ENCODE peak calls at places on chromosome 15, in seven cellular contexts. One of them, this sample, is unnamed.

GRCh38 chr15:29111705-29112281 is 157.8 kb downstream of the NSMCE3 start:
- DNase-seq in suprapubic skin: no peak
- DNase-seq in OCI-LY7: no peak
- DNase-seq in WERI-Rb-1: no peak
- DNase-seq in prostate gland: no peak
- DNase-seq in AG04450: no peak
- DNase-seq in thoracic aorta: no peak
- DNase-seq in this sample: no peak

GRCh38 chr15:25327671-25328070 is 111.2 kb downstream of the UBE3A start:
- DNase-seq in suprapubic skin: no peak
- DNase-seq in OCI-LY7: no peak
- DNase-seq in WERI-Rb-1: no peak
- DNase-seq in prostate gland: no peak
- DNase-seq in AG04450: no peak
- DNase-seq in thoracic aorta: no peak
- DNase-seq in this sample: no peak

GRCh38 chr15:49830411-49830810 is 209.6 kb downstream of the DTWD1 start:
- DNase-seq in suprapubic skin: no peak
- DNase-seq in OCI-LY7: no peak
- DNase-seq in WERI-Rb-1: no peak
- DNase-seq in prostate gland: no peak
- DNase-seq in AG04450: no peak
- DNase-seq in thoracic aorta: no peak
- DNase-seq in this sample: no peak

GRCh38 chr15:92959219-92959618 is 59.1 kb downstream of the CHD2 start:
- DNase-seq in suprapubic skin: no peak
- DNase-seq in OCI-LY7: no peak
- DNase-seq in WERI-Rb-1: no peak
- DNase-seq in prostate gland: no peak
- DNase-seq in AG04450: no peak
- DNase-seq in thoracic aorta: no peak
- DNase-seq in this sample: no peak

GRCh38 chr15:90685688-90686434 is 31.3 kb upstream of the BLM start:
- DNase-seq in suprapubic skin: no peak
- DNase-seq in OCI-LY7: no peak
- DNase-seq in WERI-Rb-1: no peak
- DNase-seq in prostate gland: no peak
- DNase-seq in AG04450: no peak
- DNase-seq in thoracic aorta: no peak
- DNase-seq in this sample: no peak

GRCh38 chr15:43912991-43913927 is 86.5 kb downstream of the WDR76 start:
- DNase-seq in suprapubic skin: no peak
- DNase-seq in OCI-LY7: no peak
- DNase-seq in WERI-Rb-1: no peak
- DNase-seq in prostate gland: no peak
- DNase-seq in AG04450: peak
- DNase-seq in thoracic aorta: no peak
- DNase-seq in this sample: no peak

GRCh38 chr15:71747128-71748083 is 62.9 kb upstream of the NR2E3 start:
- DNase-seq in suprapubic skin: no peak
- DNase-seq in OCI-LY7: no peak
- DNase-seq in WERI-Rb-1: no peak
- DNase-seq in prostate gland: peak
- DNase-seq in AG04450: peak
- DNase-seq in thoracic aorta: no peak
- DNase-seq in this sample: no peak

GRCh38 chr15:40055576-40056293 is 16.8 kb upstream of the SRP14 start:
- DNase-seq in suprapubic skin: peak
- DNase-seq in OCI-LY7: no peak
- DNase-seq in WERI-Rb-1: no peak
- DNase-seq in prostate gland: peak
- DNase-seq in AG04450: no peak
- DNase-seq in thoracic aorta: no peak
- DNase-seq in this sample: no peak

GRCh38 chr15:38128389-38128788 is 124.2 kb upstream of the SPRED1 start:
- DNase-seq in suprapubic skin: no peak
- DNase-seq in OCI-LY7: no peak
- DNase-seq in WERI-Rb-1: no peak
- DNase-seq in prostate gland: no peak
- DNase-seq in AG04450: no peak
- DNase-seq in thoracic aorta: no peak
- DNase-seq in this sample: no peak

GRCh38 chr15:81411056-81411455 is 37.0 kb upstream of the TMC3 start:
- DNase-seq in suprapubic skin: no peak
- DNase-seq in OCI-LY7: no peak
- DNase-seq in WERI-Rb-1: peak
- DNase-seq in prostate gland: no peak
- DNase-seq in AG04450: no peak
- DNase-seq in thoracic aorta: no peak
- DNase-seq in this sample: no peak

GRCh38 chr15:62895139-62895866 is 147.2 kb upstream of the TPM1 start:
- DNase-seq in suprapubic skin: no peak
- DNase-seq in OCI-LY7: no peak
- DNase-seq in WERI-Rb-1: no peak
- DNase-seq in prostate gland: no peak
- DNase-seq in AG04450: peak
- DNase-seq in thoracic aorta: no peak
- DNase-seq in this sample: no peak

GRCh38 chr15:62894322-62895085 is 148.0 kb upstream of the TPM1 start:
- DNase-seq in suprapubic skin: no peak
- DNase-seq in OCI-LY7: no peak
- DNase-seq in WERI-Rb-1: no peak
- DNase-seq in prostate gland: no peak
- DNase-seq in AG04450: no peak
- DNase-seq in thoracic aorta: no peak
- DNase-seq in this sample: no peak

GRCh38 chr15:62896380-62896866 is 146.1 kb upstream of the TPM1 start:
- DNase-seq in suprapubic skin: no peak
- DNase-seq in OCI-LY7: no peak
- DNase-seq in WERI-Rb-1: no peak
- DNase-seq in prostate gland: no peak
- DNase-seq in AG04450: no peak
- DNase-seq in thoracic aorta: no peak
- DNase-seq in this sample: no peak

GRCh38 chr15:62896969-62897486 is 145.5 kb upstream of the TPM1 start:
- DNase-seq in suprapubic skin: peak
- DNase-seq in OCI-LY7: no peak
- DNase-seq in WERI-Rb-1: no peak
- DNase-seq in prostate gland: peak
- DNase-seq in AG04450: peak
- DNase-seq in thoracic aorta: peak
- DNase-seq in this sample: peak

GRCh38 chr15:62895905-62896316 is 146.6 kb upstream of the TPM1 start:
- DNase-seq in suprapubic skin: no peak
- DNase-seq in OCI-LY7: no peak
- DNase-seq in WERI-Rb-1: no peak
- DNase-seq in prostate gland: no peak
- DNase-seq in AG04450: peak
- DNase-seq in thoracic aorta: no peak
- DNase-seq in this sample: no peak
- H3K4me3 ChIP-seq in suprapubic skin: no peak
- H3K4me3 ChIP-seq in OCI-LY7: no peak
- H3K4me3 ChIP-seq in WERI-Rb-1: no peak
- H3K4me3 ChIP-seq in prostate gland: no peak
- H3K4me3 ChIP-seq in AG04450: no peak
- H3K4me3 ChIP-seq in thoracic aorta: no peak
- H3K4me3 ChIP-seq in this sample: no peak

GRCh38 chr15:58014040-58014439 is 51.5 kb downstream of the ALDH1A2 start:
- DNase-seq in suprapubic skin: no peak
- DNase-seq in OCI-LY7: no peak
- DNase-seq in WERI-Rb-1: no peak
- DNase-seq in prostate gland: no peak
- DNase-seq in AG04450: no peak
- DNase-seq in thoracic aorta: no peak
- DNase-seq in this sample: no peak
- H3K27ac ChIP-seq in suprapubic skin: no peak
- H3K27ac ChIP-seq in OCI-LY7: no peak
- H3K27ac ChIP-seq in WERI-Rb-1: no peak
- H3K27ac ChIP-seq in prostate gland: no peak
- H3K27ac ChIP-seq in AG04450: no peak
- H3K27ac ChIP-seq in thoracic aorta: no peak
- H3K27ac ChIP-seq in this sample: no peak

DNA sequence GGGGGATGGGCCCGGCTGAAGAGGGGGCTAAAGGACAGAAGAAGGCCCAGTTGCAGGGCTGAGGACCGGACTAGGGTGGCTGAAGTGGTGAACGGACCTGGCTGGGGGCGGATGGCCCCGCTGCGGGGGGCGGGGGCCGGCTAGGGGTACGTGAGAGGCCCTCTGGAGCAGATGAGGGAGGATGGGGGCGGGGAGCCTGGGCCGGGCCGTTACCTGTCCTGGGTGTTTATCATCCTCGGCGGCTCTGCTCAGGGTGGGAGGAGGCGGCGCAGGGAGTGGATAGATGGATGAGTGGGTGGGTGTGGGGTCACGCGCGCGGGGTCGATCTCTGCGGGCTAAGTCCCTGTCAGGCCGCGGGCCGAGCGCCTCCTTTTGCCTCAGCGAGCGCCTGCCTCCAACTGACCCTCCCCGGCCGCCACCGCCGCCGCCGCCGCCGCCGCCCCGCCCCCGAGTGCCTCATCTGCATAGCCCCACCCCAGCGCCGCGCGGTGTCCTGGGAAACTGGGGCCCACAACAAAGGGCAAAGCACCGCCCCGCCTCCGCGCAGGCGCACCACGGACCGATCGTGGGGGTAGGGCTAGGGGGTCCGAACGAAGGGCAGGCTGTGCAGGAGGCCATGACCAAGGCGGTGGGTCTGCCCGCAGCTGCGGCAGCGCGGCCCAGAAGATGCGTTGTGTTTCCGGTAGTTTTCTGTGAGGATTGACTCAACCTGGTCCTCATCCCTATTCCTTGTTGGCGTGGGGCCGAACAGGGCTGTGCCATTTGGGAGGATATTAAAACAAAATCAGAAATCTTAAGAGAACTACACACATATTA is 72.4 kb downstream of the RBPMS2 start:
- DNase-seq in suprapubic skin: peak
- DNase-seq in OCI-LY7: peak
- DNase-seq in WERI-Rb-1: peak
- DNase-seq in prostate gland: peak
- DNase-seq in AG04450: peak
- DNase-seq in thoracic aorta: peak
- DNase-seq in this sample: peak
- TF ChIP-seq CTCF in suprapubic skin: no peak
- TF ChIP-seq CTCF in OCI-LY7: no peak
- TF ChIP-seq CTCF in WERI-Rb-1: no peak
- TF ChIP-seq CTCF in prostate gland: no peak
- TF ChIP-seq CTCF in AG04450: no peak
- TF ChIP-seq CTCF in thoracic aorta: no peak
- TF ChIP-seq CTCF in this sample: no peak

GRCh38 chr15:35196273-35196672 is 111.2 kb upstream of the NANOGP8 start:
- DNase-seq in suprapubic skin: no peak
- DNase-seq in OCI-LY7: no peak
- DNase-seq in WERI-Rb-1: no peak
- DNase-seq in prostate gland: no peak
- DNase-seq in AG04450: no peak
- DNase-seq in thoracic aorta: no peak
- DNase-seq in this sample: no peak
- H3K4me3 ChIP-seq in suprapubic skin: no peak
- H3K4me3 ChIP-seq in OCI-LY7: no peak
- H3K4me3 ChIP-seq in WERI-Rb-1: no peak
- H3K4me3 ChIP-seq in prostate gland: no peak
- H3K4me3 ChIP-seq in AG04450: no peak
- H3K4me3 ChIP-seq in thoracic aorta: no peak
- H3K4me3 ChIP-seq in this sample: no peak

GRCh38 chr15:67924359-67924974 is 84.6 kb upstream of the RNU6-1 start:
- DNase-seq in suprapubic skin: no peak
- DNase-seq in OCI-LY7: no peak
- DNase-seq in WERI-Rb-1: no peak
- DNase-seq in prostate gland: no peak
- DNase-seq in AG04450: no peak
- DNase-seq in thoracic aorta: no peak
- DNase-seq in this sample: no peak

GRCh38 chr15:67925182-67925581 is 85.3 kb upstream of the RNU6-1 start:
- DNase-seq in suprapubic skin: no peak
- DNase-seq in OCI-LY7: no peak
- DNase-seq in WERI-Rb-1: no peak
- DNase-seq in prostate gland: no peak
- DNase-seq in AG04450: no peak
- DNase-seq in thoracic aorta: no peak
- DNase-seq in this sample: no peak

GRCh38 chr15:67930720-67931119 is 90.9 kb upstream of the RNU6-1 start:
- DNase-seq in suprapubic skin: no peak
- DNase-seq in OCI-LY7: no peak
- DNase-seq in WERI-Rb-1: no peak
- DNase-seq in prostate gland: no peak
- DNase-seq in AG04450: no peak
- DNase-seq in thoracic aorta: no peak
- DNase-seq in this sample: no peak

GRCh38 chr15:67928666-67929065 is 88.8 kb upstream of the RNU6-1 start:
- DNase-seq in suprapubic skin: no peak
- DNase-seq in OCI-LY7: no peak
- DNase-seq in WERI-Rb-1: no peak
- DNase-seq in prostate gland: no peak
- DNase-seq in AG04450: no peak
- DNase-seq in thoracic aorta: no peak
- DNase-seq in this sample: no peak

DNA sequence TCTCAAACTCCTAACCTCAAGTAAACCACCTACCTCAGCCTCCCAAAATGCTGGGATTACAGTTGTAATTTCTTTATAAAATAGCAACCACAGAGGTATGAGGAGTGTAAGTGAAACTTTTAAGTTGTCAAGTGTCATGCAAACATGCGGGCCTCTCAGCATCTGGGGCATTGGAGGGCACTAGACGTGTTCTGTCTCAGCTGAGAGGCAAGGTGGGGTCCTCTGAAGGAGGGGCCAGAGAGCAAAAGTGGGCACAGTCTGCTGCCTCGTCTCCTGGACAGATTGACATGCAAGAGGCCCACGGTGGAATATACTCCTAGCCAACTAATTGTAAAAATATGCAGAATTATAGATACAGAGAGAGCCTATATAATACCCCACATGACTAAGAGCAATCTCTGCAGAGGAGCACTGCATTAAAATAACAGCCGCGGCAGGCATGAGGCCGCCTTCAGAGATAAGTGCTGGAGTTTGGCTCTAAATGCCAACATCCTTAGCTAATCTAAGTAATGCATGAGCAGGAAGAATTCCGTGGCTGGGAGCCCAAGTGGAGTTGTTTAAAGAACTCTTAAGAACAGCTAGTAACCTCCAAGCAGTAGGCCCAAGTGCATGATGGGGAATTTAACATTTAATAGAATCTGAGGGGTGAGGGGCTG is 87.8 kb upstream of the RNU6-1 start:
- DNase-seq in suprapubic skin: no peak
- DNase-seq in OCI-LY7: no peak
- DNase-seq in WERI-Rb-1: no peak
- DNase-seq in prostate gland: peak
- DNase-seq in AG04450: peak
- DNase-seq in thoracic aorta: peak
- DNase-seq in this sample: peak
- H3K27ac ChIP-seq in suprapubic skin: no peak
- H3K27ac ChIP-seq in OCI-LY7: no peak
- H3K27ac ChIP-seq in WERI-Rb-1: no peak
- H3K27ac ChIP-seq in prostate gland: no peak
- H3K27ac ChIP-seq in AG04450: peak
- H3K27ac ChIP-seq in thoracic aorta: peak
- H3K27ac ChIP-seq in this sample: peak